ENCODE peak calls at places on chromosome 13, in four cellular contexts. One of them, this sample, is unnamed.

GRCh38 chr13:113836917-113837553 is 26.8 kb downstream of the GAS6 start:
- DNase-seq in GM12865: peak; percentile 39
- DNase-seq in NB4: peak; percentile 45
- DNase-seq in DND-41: no peak
- DNase-seq in this sample: no peak

GRCh38 chr13:66951426-66951825 is 278.7 kb downstream of the PCDH9 start:
- DNase-seq in NB4: no peak
- DNase-seq in DND-41: no peak
- DNase-seq in GM12865: no peak
- DNase-seq in this sample: no peak

GRCh38 chr13:105202384-105202783 is 1333.1 kb downstream of the EFNB2 start:
- DNase-seq in GM12865: peak; percentile 35
- DNase-seq in DND-41: no peak
- DNase-seq in NB4: peak; percentile 47
- DNase-seq in this sample: peak; percentile 42

GRCh38 chr13:95447766-95448165 is 104.8 kb upstream of the CLDN10 start:
- DNase-seq in NB4: no peak
- DNase-seq in GM12865: no peak
- DNase-seq in DND-41: peak; percentile 4
- DNase-seq in this sample: peak; percentile 65

GRCh38 chr13:98184796-98185195 is 7.7 kb upstream of the RNF113B start:
- DNase-seq in NB4: no peak
- DNase-seq in GM12865: no peak
- DNase-seq in DND-41: no peak
- DNase-seq in this sample: no peak

GRCh38 chr13:45142440-45143345 is 22.4 kb downstream of the GTF2F2 start:
- DNase-seq in DND-41: no peak
- DNase-seq in NB4: no peak
- DNase-seq in GM12865: no peak
- DNase-seq in this sample: no peak

GRCh38 chr13:41409611-41410010 is 47.7 kb upstream of the RGCC start:
- DNase-seq in NB4: no peak
- DNase-seq in GM12865: no peak
- DNase-seq in DND-41: no peak
- DNase-seq in this sample: no peak

GRCh38 chr13:65508745-65509144 is 1721.4 kb downstream of the PCDH9 start:
- DNase-seq in NB4: no peak
- DNase-seq in DND-41: no peak
- DNase-seq in GM12865: peak; percentile 9
- DNase-seq in this sample: no peak

GRCh38 chr13:73337511-73337910 is 278.7 kb downstream of the KLF5 start:
- DNase-seq in NB4: no peak
- DNase-seq in GM12865: no peak
- DNase-seq in DND-41: no peak
- DNase-seq in this sample: no peak

GRCh38 chr13:113628291-113629270 is 29.4 kb downstream of the ATP4B start:
- DNase-seq in DND-41: no peak
- DNase-seq in GM12865: no peak
- DNase-seq in NB4: no peak
- DNase-seq in this sample: no peak

GRCh38 chr13:19958119-19959111 is at the start of gene ZMYM2:
- DNase-seq in GM12865: peak; percentile 99
- DNase-seq in DND-41: peak; percentile 95
- DNase-seq in NB4: peak; percentile 98
- DNase-seq in this sample: peak; percentile 91

GRCh38 chr13:61774903-61775302 is 359.3 kb upstream of the PCDH20 start:
- DNase-seq in DND-41: no peak
- DNase-seq in NB4: no peak
- DNase-seq in GM12865: no peak
- DNase-seq in this sample: no peak

GRCh38 chr13:77565635-77566034 is 30.1 kb downstream of the SCEL start:
- DNase-seq in NB4: peak; percentile 57
- DNase-seq in DND-41: no peak
- DNase-seq in GM12865: peak; percentile 58
- DNase-seq in this sample: peak; percentile 19

GRCh38 chr13:46211521-46212351 is at the start of gene LRRC63:
- DNase-seq in DND-41: peak; percentile 92
- DNase-seq in NB4: peak; percentile 92
- DNase-seq in GM12865: peak; percentile 81
- DNase-seq in this sample: peak; percentile 68

GRCh38 chr13:44404261-44405139 is 30.9 kb downstream of the SERP2 start:
- DNase-seq in NB4: no peak
- DNase-seq in DND-41: no peak
- DNase-seq in GM12865: no peak
- DNase-seq in this sample: no peak

GRCh38 chr13:24923305-24923640 is 159.3 kb downstream of the RNF17 start:
- DNase-seq in GM12865: peak; percentile 94
- DNase-seq in DND-41: peak; percentile 7
- DNase-seq in NB4: peak; percentile 82
- DNase-seq in this sample: no peak

GRCh38 chr13:112510002-112510780 is 77.8 kb downstream of the TUBGCP3 start:
- DNase-seq in DND-41: peak; percentile 19
- DNase-seq in NB4: peak; percentile 65
- DNase-seq in GM12865: peak; percentile 38
- DNase-seq in this sample: peak; percentile 28

GRCh38 chr13:63139277-63139676 is 1723.6 kb upstream of the PCDH20 start:
- DNase-seq in GM12865: no peak
- DNase-seq in NB4: no peak
- DNase-seq in DND-41: no peak
- DNase-seq in this sample: no peak

DNA sequence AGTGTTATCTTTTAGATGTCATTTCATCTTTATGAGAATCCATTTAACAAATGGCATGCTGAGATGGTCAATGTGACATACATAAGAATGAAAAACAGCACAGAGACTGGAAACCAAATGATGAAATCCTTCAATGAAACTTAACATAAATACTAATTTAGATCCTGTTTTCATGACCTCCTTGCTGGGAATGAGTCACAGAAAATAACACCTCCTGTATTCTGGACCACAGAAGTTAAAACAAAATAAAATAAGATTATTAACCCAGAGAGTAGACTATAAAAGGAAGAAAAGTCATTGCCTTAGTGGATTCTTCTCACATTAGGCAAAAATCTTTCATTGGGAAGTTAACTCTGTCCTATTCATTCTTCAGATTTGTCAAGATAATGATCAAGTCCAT is 1.6 kb downstream of the DIAPH3 start:
- DNase-seq in NB4: no peak
- DNase-seq in DND-41: no peak
- DNase-seq in GM12865: peak; percentile 21
- DNase-seq in this sample: no peak
- H3K4me3 ChIP-seq in NB4: peak overlapping the region; percentile 91
- H3K4me3 ChIP-seq in DND-41: peak overlapping the region; percentile 99
- H3K4me3 ChIP-seq in GM12865: peak overlapping the region; percentile 97
- H3K4me3 ChIP-seq in this sample: no peak overlapping the region

GRCh38 chr13:30796833-30797601 is 61.7 kb downstream of the ALOX5AP start:
- DNase-seq in GM12865: peak; percentile 49
- DNase-seq in DND-41: no peak
- DNase-seq in NB4: no peak
- DNase-seq in this sample: no peak
- H3K4me3 ChIP-seq in GM12865: no peak overlapping the region
- H3K4me3 ChIP-seq in DND-41: no peak overlapping the region
- H3K4me3 ChIP-seq in NB4: no peak overlapping the region
- H3K4me3 ChIP-seq in this sample: no peak overlapping the region

DNA sequence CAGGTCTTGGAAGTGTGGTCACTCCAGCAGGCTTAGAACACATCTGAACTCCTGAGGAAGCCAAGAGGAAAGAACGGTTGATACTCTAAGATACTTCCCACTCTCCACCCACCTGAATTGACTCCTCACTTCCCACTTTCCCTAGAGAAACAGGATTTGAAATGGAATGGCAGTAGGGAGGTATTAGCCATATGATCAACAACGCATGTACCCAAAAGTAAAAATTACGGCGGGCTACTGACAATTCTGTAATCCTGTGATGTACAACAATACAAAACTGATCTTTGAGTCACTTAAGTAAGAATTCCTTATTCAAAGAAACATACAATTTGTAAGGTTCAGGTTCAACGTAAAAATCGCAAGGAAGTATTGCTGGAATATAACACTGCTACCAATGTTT is 3.2 kb downstream of the SPRY2 start:
- DNase-seq in DND-41: no peak
- DNase-seq in GM12865: no peak
- DNase-seq in NB4: no peak
- DNase-seq in this sample: no peak
- H3K4me3 ChIP-seq in DND-41: peak overlapping the region; percentile 93
- H3K4me3 ChIP-seq in GM12865: no peak overlapping the region
- H3K4me3 ChIP-seq in NB4: peak overlapping the region; percentile 97
- H3K4me3 ChIP-seq in this sample: no peak overlapping the region

DNA sequence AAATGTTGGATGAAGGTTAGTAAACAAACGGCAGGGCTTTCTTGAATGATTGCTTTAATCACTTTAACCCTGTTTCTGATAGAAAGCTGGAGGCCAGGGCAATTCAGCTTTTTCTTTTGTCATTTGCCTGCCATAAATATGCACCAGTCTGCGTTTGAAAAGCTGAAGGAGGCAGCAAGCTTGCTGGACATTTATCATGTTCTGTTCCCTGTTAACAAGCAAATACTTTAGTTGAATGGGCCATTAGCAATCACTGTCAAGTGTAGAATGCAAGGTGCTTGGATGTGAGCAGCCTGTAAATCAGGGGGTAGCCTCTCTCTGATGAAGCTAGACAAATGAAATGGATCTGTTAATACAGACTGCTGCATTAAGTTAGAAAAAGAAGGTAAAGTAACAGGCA is 7.7 kb downstream of the EFNB2 start:
- DNase-seq in DND-41: no peak
- DNase-seq in NB4: no peak
- DNase-seq in GM12865: no peak
- DNase-seq in this sample: no peak
- H3K4me3 ChIP-seq in DND-41: no peak overlapping the region
- H3K4me3 ChIP-seq in NB4: no peak overlapping the region
- H3K4me3 ChIP-seq in GM12865: no peak overlapping the region
- H3K4me3 ChIP-seq in this sample: no peak overlapping the region

DNA sequence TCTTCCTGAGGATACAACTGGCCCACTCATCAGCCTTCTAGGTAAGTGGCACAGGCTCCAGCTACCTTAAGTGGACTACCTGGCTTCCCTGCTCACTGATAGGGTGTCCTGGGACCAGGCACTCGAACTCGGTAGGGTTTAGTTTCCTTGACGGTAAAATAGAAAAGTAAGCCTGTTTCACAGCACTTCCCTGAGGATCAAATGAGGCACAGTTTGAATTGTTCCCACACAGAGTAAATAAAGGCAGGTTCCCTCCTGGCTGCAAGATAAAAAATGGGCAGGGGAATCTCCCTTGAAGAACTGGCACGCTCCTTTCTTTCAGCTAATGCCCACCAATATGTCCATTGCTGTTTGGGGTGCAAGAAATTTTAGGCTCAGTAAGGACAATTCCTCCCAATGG is 1.1 kb upstream of the FAM124A start:
- DNase-seq in GM12865: no peak
- DNase-seq in NB4: no peak
- DNase-seq in DND-41: no peak
- DNase-seq in this sample: no peak
- H3K4me3 ChIP-seq in GM12865: no peak overlapping the region
- H3K4me3 ChIP-seq in NB4: no peak overlapping the region
- H3K4me3 ChIP-seq in DND-41: no peak overlapping the region
- H3K4me3 ChIP-seq in this sample: no peak overlapping the region

GRCh38 chr13:29110003-29110402 is 289.9 kb downstream of the MTUS2 start:
- DNase-seq in GM12865: no peak
- DNase-seq in DND-41: no peak
- DNase-seq in NB4: no peak
- DNase-seq in this sample: no peak
- H3K4me3 ChIP-seq in GM12865: no peak overlapping the region
- H3K4me3 ChIP-seq in DND-41: no peak overlapping the region
- H3K4me3 ChIP-seq in NB4: no peak overlapping the region
- H3K4me3 ChIP-seq in this sample: no peak overlapping the region

GRCh38 chr13:97124237-97124636 is 97.9 kb upstream of the MBNL2 start:
- DNase-seq in GM12865: no peak
- DNase-seq in DND-41: no peak
- DNase-seq in NB4: no peak
- DNase-seq in this sample: no peak
- H3K4me3 ChIP-seq in GM12865: no peak overlapping the region
- H3K4me3 ChIP-seq in DND-41: no peak overlapping the region
- H3K4me3 ChIP-seq in NB4: no peak overlapping the region
- H3K4me3 ChIP-seq in this sample: no peak overlapping the region

DNA sequence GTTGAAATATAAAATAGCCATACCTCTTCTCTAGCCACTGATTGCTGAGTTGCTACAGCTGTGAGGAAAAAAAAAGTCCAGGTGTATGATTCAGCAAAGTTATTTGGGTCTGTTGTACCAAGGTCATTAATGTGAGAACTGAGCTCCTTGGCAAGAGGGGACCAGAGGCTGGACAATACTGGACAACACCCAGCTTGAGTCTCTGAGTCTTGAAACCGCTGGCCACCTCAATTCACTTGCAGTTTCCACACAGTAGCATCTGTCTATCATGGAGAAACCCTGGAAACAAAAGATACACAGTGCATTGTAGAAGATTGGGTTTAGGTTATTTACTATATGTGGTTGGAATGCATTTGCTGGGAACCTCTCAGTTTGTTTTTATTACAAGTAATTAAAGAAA is 60.4 kb downstream of the WDFY2 start:
- DNase-seq in GM12865: peak; percentile 27
- DNase-seq in NB4: peak; percentile 60
- DNase-seq in DND-41: no peak
- DNase-seq in this sample: no peak
- H3K4me3 ChIP-seq in GM12865: no peak overlapping the region
- H3K4me3 ChIP-seq in NB4: peak overlapping the region; percentile 39
- H3K4me3 ChIP-seq in DND-41: no peak overlapping the region
- H3K4me3 ChIP-seq in this sample: no peak overlapping the region

GRCh38 chr13:110320645-110321044 is 13.6 kb downstream of the COL4A2 start:
- DNase-seq in DND-41: no peak
- DNase-seq in GM12865: no peak
- DNase-seq in NB4: no peak
- DNase-seq in this sample: no peak
- H3K4me3 ChIP-seq in DND-41: no peak overlapping the region
- H3K4me3 ChIP-seq in GM12865: no peak overlapping the region
- H3K4me3 ChIP-seq in NB4: no peak overlapping the region
- H3K4me3 ChIP-seq in this sample: no peak overlapping the region